ENCODE peak calls at places on chromosomes 13 and 19, in four cellular contexts. J is heart left ventricle; T is astrocyte; D is CD4-positive, alpha-beta memory T cell. F is an unnamed sample. For H3K27me3, the result is how much of the 10 kb centered on the place peaks cover.

GRCh38 chr19:6828306-6828697 is 55.8 kb downstream of the VAV1 start:
- DNase-seq in J (no peak), T (no peak), D (no peak), F (no peak)

GRCh38 chr13:23960566-23961156 is 63.4 kb upstream of the C1QTNF9B start:
- DNase-seq in J (no peak), T (no peak), D (no peak), F (no peak)

GRCh38 chr13:72850959-72851677 is 69.2 kb downstream of the PIBF1 start:
- DNase-seq in J (peak), T (no peak), D (no peak), F (no peak)

GRCh38 chr19:33639034-33639681 is 17.4 kb downstream of the CHST8 start:
- DNase-seq in J (no peak), T (no peak), D (no peak), F (no peak)

GRCh38 chr13:80469841-80470378 is 129.0 kb upstream of the SPRY2 start:
- DNase-seq in J (peak), T (peak), D (no peak), F (no peak)

GRCh38 chr19:11141937-11142527 is 13.6 kb downstream of the SPC24 start:
- DNase-seq in J (no peak), T (no peak), D (no peak), F (no peak)

GRCh38 chr19:38686530-38686888 is 39.1 kb downstream of the ACTN4 start:
- DNase-seq in J (no peak), T (no peak), D (peak), F (no peak)

GRCh38 chr13:114034481-114034891 is 60.6 kb upstream of the C13orf46 start:
- DNase-seq in J (no peak), T (peak), D (no peak), F (no peak)

GRCh38 chr13:78022164-78022877 is 103.7 kb upstream of the EDNRB start:
- DNase-seq in J (no peak), T (peak), D (peak), F (peak)

GRCh38 chr19:3834349-3835054 is 34.3 kb downstream of the ZFR2 start:
- DNase-seq in J (no peak), T (no peak), D (no peak), F (no peak)

GRCh38 chr13:84896128-84896527 is 903.1 kb downstream of the SLITRK6 start:
- DNase-seq in J (no peak), T (peak), D (no peak), F (peak)

GRCh38 chr19:12229990-12230389 is 64.7 kb downstream of the ZNF44 start:
- DNase-seq in J (no peak), T (no peak), D (no peak), F (no peak)

GRCh38 chr19:12222980-12223630 is 60.2 kb downstream of the ZNF136 start:
- DNase-seq in J (no peak), T (no peak), D (no peak), F (no peak)

GRCh38 chr19:12224676-12225075 is 61.8 kb downstream of the ZNF136 start:
- DNase-seq in J (no peak), T (no peak), D (no peak), F (no peak)
- H3K4me3 ChIP-seq in J (no peak), T (no peak), D (no peak), F (no peak)

DNA sequence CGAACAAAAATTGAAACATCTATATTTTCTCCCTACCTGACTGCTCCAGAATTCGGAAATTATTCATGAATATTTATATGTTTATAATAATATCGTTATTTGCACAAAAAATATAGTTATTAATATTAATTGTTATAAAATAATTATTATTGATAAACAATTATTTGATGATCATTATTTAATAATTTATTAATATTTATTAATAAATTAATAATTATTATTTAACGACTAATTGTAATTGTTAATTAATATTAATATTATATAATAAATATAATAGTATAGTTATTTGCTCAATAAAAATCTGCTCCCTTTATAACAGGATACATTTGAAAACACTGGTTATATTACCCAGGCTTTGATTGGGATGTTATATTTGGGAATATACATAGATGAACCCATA is 14.3 kb downstream of the CEACAM6 start:
- DNase-seq in J (no peak), T (no peak), D (no peak), F (no peak)
- H3K27me3 ChIP-seq in J (under half), T (under half), D (under half), F (under half)

GRCh38 chr13:30616927-30617314 is 799 bp upstream of the USPL1 start:
- DNase-seq in J (peak), T (peak), D (peak), F (peak)

GRCh38 chr13:30617315-30618185 is at the start of gene USPL1:
- DNase-seq in J (peak), T (peak), D (peak), F (peak)

GRCh38 chr13:30618938-30619289 is 1.2 kb downstream of the USPL1 start:
- DNase-seq in J (no peak), T (no peak), D (no peak), F (no peak)

GRCh38 chr13:30618186-30618937 is 642 bp downstream of the USPL1 start:
- DNase-seq in J (no peak), T (no peak), D (no peak), F (no peak)

GRCh38 chr13:30615851-30616311 is 1.8 kb upstream of the USPL1 start:
- DNase-seq in J (no peak), T (peak), D (peak), F (peak)
- H3K27ac ChIP-seq in J (peak), T (peak), D (peak), F (peak)

GRCh38 chr13:20127263-20127562 is 33.6 kb downstream of the GJA3 start:
- DNase-seq in J (no peak), T (no peak), D (no peak), F (no peak)
- H3K4me3 ChIP-seq in J (peak), T (peak), D (peak), F (peak)

DNA sequence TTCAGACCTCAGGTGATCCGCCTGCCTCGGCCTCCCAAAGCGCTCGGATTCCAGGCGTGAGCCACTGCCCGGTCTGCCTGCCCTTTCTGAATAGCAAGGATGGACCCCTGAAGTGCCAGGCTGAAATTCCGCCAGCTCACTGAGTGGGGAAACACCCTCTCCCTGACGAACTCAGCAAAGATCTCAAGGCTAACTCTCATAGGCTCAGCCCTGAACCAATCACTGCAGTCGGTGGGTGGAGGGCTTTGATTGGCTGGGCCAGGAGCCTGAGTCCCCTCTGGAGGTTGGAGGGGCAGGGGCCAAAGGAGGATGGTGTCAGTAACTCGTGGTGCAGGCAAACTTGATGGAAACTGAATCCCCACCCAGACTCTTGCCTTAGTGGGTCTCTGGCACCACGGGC is 11.2 kb upstream of the COMP start:
- DNase-seq in J (no peak), T (no peak), D (no peak), F (no peak)
- H3K27me3 ChIP-seq in J (under half), T (under half), D (under half), F (under half)

GRCh38 chr13:33281951-33282595 is 3.5 kb downstream of the STARD13 start:
- DNase-seq in J (no peak), T (peak), D (no peak), F (no peak)
- H3K27ac ChIP-seq in J (peak), T (peak), D (no peak), F (no peak)

DNA sequence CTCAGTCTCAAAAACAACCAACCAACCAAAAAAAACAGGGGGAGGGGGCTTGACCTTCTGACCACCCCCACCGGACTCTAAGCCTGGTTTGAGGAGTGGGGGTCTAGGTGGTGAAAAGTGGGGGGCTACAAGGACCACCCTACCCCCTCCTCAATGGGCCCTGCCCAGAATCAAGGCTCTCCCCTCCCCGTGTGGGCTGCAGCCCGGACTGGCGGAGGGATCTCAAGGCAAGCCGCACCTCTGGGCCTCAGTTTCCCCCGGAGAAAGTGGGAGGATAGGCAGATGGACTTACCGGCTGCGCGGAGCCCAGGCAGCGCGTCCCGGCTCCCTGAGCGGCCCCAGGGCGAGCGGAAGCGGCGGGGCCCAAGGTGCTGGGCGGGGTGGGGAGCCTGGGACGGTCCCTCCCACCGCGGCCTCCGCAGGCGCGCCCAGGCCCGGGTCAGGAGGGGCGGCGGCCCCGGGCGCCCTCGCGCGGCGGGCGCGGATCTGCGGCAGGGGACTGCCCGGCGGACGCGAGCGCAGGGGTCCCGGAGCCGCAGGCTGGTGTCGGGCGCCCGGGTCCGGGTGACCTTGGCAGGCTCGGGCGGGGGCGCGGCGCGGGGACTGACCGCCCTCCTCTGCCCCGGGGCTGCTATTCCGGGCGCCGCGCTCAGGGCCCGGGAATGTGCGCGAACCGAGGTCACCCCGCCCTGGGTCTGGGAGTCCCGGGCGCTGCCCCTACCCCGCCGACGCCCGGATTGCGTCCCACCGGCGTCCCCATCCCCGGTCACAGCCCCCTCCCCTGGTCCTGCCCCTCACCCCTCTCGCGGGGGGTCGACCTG is at the start of gene ADAMTSL5:
- DNase-seq in J (peak), T (no peak), D (peak), F (peak)
- H3K4me3 ChIP-seq in J (peak), T (peak), D (peak), F (peak)

F was measured in naive thymus-derived CD4-positive, alpha-beta T cell.